ENCODE peak calls at places on chromosomes 6 and 20, in four cellular contexts. One of them, this sample, is unnamed.

GRCh38 chr6:137417411-137417810 is 76.8 kb downstream of the OLIG3 start:
- DNase-seq in mammary epithelial cell: peak; percentile 14
- DNase-seq in astrocyte of the cerebellum: no peak
- DNase-seq in PC-3: no peak
- DNase-seq in this sample: peak; percentile 9

GRCh38 chr6:45076217-45076616 is 251.9 kb upstream of the RUNX2 start:
- DNase-seq in mammary epithelial cell: no peak
- DNase-seq in astrocyte of the cerebellum: no peak
- DNase-seq in PC-3: no peak
- DNase-seq in this sample: no peak

GRCh38 chr6:129889580-129889979 is 28.5 kb upstream of the TMEM244 start:
- DNase-seq in mammary epithelial cell: peak; percentile 86
- DNase-seq in astrocyte of the cerebellum: peak; percentile 78
- DNase-seq in PC-3: peak; percentile 90
- DNase-seq in this sample: peak; percentile 87

GRCh38 chr6:1797801-1798200 is 188.1 kb downstream of the FOXC1 start:
- DNase-seq in mammary epithelial cell: peak; percentile 26
- DNase-seq in astrocyte of the cerebellum: no peak
- DNase-seq in PC-3: peak; percentile 15
- DNase-seq in this sample: peak; percentile 51

GRCh38 chr6:30508890-30509736 is 19.8 kb downstream of the HLA-E start:
- DNase-seq in mammary epithelial cell: no peak
- DNase-seq in astrocyte of the cerebellum: no peak
- DNase-seq in PC-3: peak; percentile 25
- DNase-seq in this sample: peak; percentile 26

GRCh38 chr6:129050086-129050485 is 167.1 kb downstream of the LAMA2 start:
- DNase-seq in mammary epithelial cell: peak; percentile 8
- DNase-seq in astrocyte of the cerebellum: no peak
- DNase-seq in PC-3: peak; percentile 36
- DNase-seq in this sample: peak; percentile 28

GRCh38 chr20:31962741-31963140 is 5.2 kb upstream of the XKR7 start:
- DNase-seq in mammary epithelial cell: no peak
- DNase-seq in astrocyte of the cerebellum: no peak
- DNase-seq in PC-3: no peak
- DNase-seq in this sample: no peak

GRCh38 chr6:145147559-145147958 is 587.8 kb downstream of the EPM2A start:
- DNase-seq in mammary epithelial cell: peak; percentile 58
- DNase-seq in astrocyte of the cerebellum: peak; percentile 23
- DNase-seq in PC-3: peak; percentile 7
- DNase-seq in this sample: peak; percentile 57

GRCh38 chr20:25314497-25315417 is 66.9 kb downstream of the PYGB start:
- DNase-seq in mammary epithelial cell: no peak
- DNase-seq in astrocyte of the cerebellum: no peak
- DNase-seq in PC-3: no peak
- DNase-seq in this sample: no peak

GRCh38 chr6:167699141-167700036 is 127.3 kb upstream of the AFDN start:
- DNase-seq in mammary epithelial cell: no peak
- DNase-seq in astrocyte of the cerebellum: no peak
- DNase-seq in PC-3: peak; percentile 46
- DNase-seq in this sample: peak; percentile 50

GRCh38 chr6:164025180-164025579 is 610.7 kb downstream of the QKI start:
- DNase-seq in mammary epithelial cell: no peak
- DNase-seq in astrocyte of the cerebellum: no peak
- DNase-seq in PC-3: no peak
- DNase-seq in this sample: no peak

GRCh38 chr6:2186516-2186915 is 58.9 kb downstream of the GMDS start:
- DNase-seq in mammary epithelial cell: peak; percentile 86
- DNase-seq in astrocyte of the cerebellum: no peak
- DNase-seq in PC-3: no peak
- DNase-seq in this sample: peak; percentile 36

GRCh38 chr20:63651942-63652191 is 1.4 kb downstream of the STMN3 start:
- DNase-seq in mammary epithelial cell: no peak
- DNase-seq in astrocyte of the cerebellum: no peak
- DNase-seq in PC-3: no peak
- DNase-seq in this sample: no peak

GRCh38 chr6:35148167-35148741 is 7.1 kb upstream of the TCP11 start:
- DNase-seq in mammary epithelial cell: peak; percentile 48
- DNase-seq in astrocyte of the cerebellum: no peak
- DNase-seq in PC-3: peak; percentile 84
- DNase-seq in this sample: peak; percentile 36

GRCh38 chr6:135906542-135906941 is 55.0 kb downstream of the PDE7B start:
- DNase-seq in mammary epithelial cell: peak; percentile 33
- DNase-seq in astrocyte of the cerebellum: no peak
- DNase-seq in PC-3: peak; percentile 20
- DNase-seq in this sample: peak; percentile 63

GRCh38 chr6:158387036-158387435 is 74.8 kb downstream of the TULP4 start:
- DNase-seq in mammary epithelial cell: no peak
- DNase-seq in astrocyte of the cerebellum: no peak
- DNase-seq in PC-3: no peak
- DNase-seq in this sample: no peak

GRCh38 chr6:138824482-138825134 is 28.7 kb downstream of the ECT2L start:
- DNase-seq in mammary epithelial cell: peak; percentile 52
- DNase-seq in astrocyte of the cerebellum: no peak
- DNase-seq in PC-3: no peak
- DNase-seq in this sample: peak; percentile 59

GRCh38 chr6:170344631-170345576 is 38.3 kb downstream of the FAM120B start:
- DNase-seq in mammary epithelial cell: peak; percentile 72
- DNase-seq in astrocyte of the cerebellum: peak; percentile 79
- DNase-seq in PC-3: peak; percentile 39
- DNase-seq in this sample: peak; percentile 67

GRCh38 chr6:112881027-112881426 is 533.9 kb downstream of the RFPL4B start:
- DNase-seq in mammary epithelial cell: no peak
- DNase-seq in astrocyte of the cerebellum: peak; percentile 34
- DNase-seq in PC-3: no peak
- DNase-seq in this sample: peak; percentile 8

GRCh38 chr6:108348655-108349349 is 53.9 kb downstream of the AFG1L start:
- DNase-seq in mammary epithelial cell: no peak
- DNase-seq in astrocyte of the cerebellum: no peak
- DNase-seq in PC-3: no peak
- DNase-seq in this sample: no peak

GRCh38 chr6:30554962-30555361 is 1.3 kb downstream of the GNL1 start:
- DNase-seq in mammary epithelial cell: no peak
- DNase-seq in astrocyte of the cerebellum: no peak
- DNase-seq in PC-3: no peak
- DNase-seq in this sample: no peak

GRCh38 chr6:130598021-130598989 is 228.9 kb upstream of the SMLR1 start:
- DNase-seq in mammary epithelial cell: peak; percentile 42
- DNase-seq in astrocyte of the cerebellum: peak; percentile 42
- DNase-seq in PC-3: peak; percentile 55
- DNase-seq in this sample: peak; percentile 36

GRCh38 chr6:1481326-1481725 is 92.0 kb downstream of the FOXF2 start:
- DNase-seq in mammary epithelial cell: peak; percentile 87
- DNase-seq in astrocyte of the cerebellum: peak; percentile 32
- DNase-seq in PC-3: peak; percentile 95
- DNase-seq in this sample: peak; percentile 58

GRCh38 chr6:135158397-135158796 is 22.7 kb upstream of the MYB start:
- DNase-seq in mammary epithelial cell: no peak
- DNase-seq in astrocyte of the cerebellum: no peak
- DNase-seq in PC-3: no peak
- DNase-seq in this sample: no peak

GRCh38 chr20:24473435-24473834 is 4.0 kb downstream of the SYNDIG1 start:
- DNase-seq in mammary epithelial cell: no peak
- DNase-seq in astrocyte of the cerebellum: no peak
- DNase-seq in PC-3: no peak
- DNase-seq in this sample: no peak

GRCh38 chr6:6319947-6320811 is at the start of gene F13A1:
- DNase-seq in mammary epithelial cell: no peak
- DNase-seq in astrocyte of the cerebellum: no peak
- DNase-seq in PC-3: no peak
- DNase-seq in this sample: no peak

GRCh38 chr6:25431642-25432307 is 152.6 kb downstream of the CARMIL1 start:
- DNase-seq in mammary epithelial cell: no peak
- DNase-seq in astrocyte of the cerebellum: no peak
- DNase-seq in PC-3: no peak
- DNase-seq in this sample: no peak

GRCh38 chr6:25427549-25427948 is 148.4 kb downstream of the CARMIL1 start:
- DNase-seq in mammary epithelial cell: no peak
- DNase-seq in astrocyte of the cerebellum: no peak
- DNase-seq in PC-3: no peak
- DNase-seq in this sample: no peak

GRCh38 chr6:25424303-25424702 is 145.1 kb downstream of the CARMIL1 start:
- DNase-seq in mammary epithelial cell: no peak
- DNase-seq in astrocyte of the cerebellum: no peak
- DNase-seq in PC-3: no peak
- DNase-seq in this sample: no peak

GRCh38 chr6:25423358-25423757 is 144.2 kb downstream of the CARMIL1 start:
- DNase-seq in mammary epithelial cell: no peak
- DNase-seq in astrocyte of the cerebellum: no peak
- DNase-seq in PC-3: no peak
- DNase-seq in this sample: no peak

DNA sequence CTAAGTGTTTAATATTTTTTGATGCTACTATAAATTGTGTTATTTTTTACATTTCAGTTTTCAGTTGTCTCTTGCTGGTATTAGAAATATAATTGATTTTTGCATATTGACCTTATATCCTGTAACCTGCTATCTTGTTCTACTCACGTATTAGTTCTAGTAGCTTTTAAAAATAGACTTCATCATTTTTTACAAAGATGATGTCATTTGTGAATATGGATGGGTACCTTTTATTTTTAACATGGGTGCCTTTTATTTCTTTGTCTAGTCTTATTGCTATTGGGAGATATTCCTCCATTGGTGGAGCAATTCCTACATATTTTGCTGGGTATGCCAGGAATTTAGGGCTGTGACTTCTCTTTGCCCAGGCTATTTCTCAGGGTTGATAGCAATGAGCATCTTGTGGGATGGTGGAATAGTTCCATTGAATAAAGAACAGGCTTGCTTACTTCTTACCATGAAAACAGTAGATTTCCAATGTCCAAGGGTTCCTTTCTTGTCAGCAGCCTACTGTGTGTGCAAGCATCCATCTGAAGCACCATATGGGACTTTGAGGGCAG is 149.7 kb downstream of the CARMIL1 start:
- DNase-seq in mammary epithelial cell: no peak
- DNase-seq in astrocyte of the cerebellum: no peak
- DNase-seq in PC-3: no peak
- DNase-seq in this sample: no peak
- TF ChIP-seq CTCF in mammary epithelial cell: no peak
- TF ChIP-seq CTCF in astrocyte of the cerebellum: no peak
- TF ChIP-seq CTCF in PC-3: no peak
- TF ChIP-seq CTCF in this sample: no peak

GRCh38 chr20:47441774-47442150 is 59.9 kb upstream of the NCOA3 start:
- DNase-seq in mammary epithelial cell: no peak
- DNase-seq in astrocyte of the cerebellum: no peak
- DNase-seq in PC-3: no peak
- DNase-seq in this sample: no peak
- H3K4me3 ChIP-seq in mammary epithelial cell: no peak overlapping the region
- H3K4me3 ChIP-seq in astrocyte of the cerebellum: no peak overlapping the region
- H3K4me3 ChIP-seq in PC-3: no peak overlapping the region
- H3K4me3 ChIP-seq in this sample: no peak overlapping the region

DNA sequence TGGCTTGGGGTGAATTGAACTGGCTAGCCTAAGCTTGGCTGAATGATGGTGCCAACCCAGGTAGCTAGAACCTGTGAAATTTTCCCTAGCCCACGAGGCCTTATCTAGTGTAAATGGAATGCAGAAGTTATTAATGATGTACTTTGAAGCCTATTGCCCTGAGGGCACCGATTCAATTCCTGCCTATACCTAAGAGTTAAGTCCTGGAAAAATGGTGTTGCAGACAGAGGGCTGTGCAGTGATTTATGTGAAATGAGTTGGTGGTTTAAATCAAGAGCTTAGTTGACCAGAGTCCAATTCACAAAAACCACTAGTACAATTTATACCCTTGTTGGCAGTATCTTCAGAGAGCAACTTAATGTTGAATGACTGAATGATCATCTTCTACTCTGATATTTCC is 373.8 kb upstream of the JAG1 start:
- DNase-seq in mammary epithelial cell: peak; percentile 81
- DNase-seq in astrocyte of the cerebellum: peak; percentile 28
- DNase-seq in PC-3: peak; percentile 19
- DNase-seq in this sample: peak; percentile 94
- TF ChIP-seq CTCF in mammary epithelial cell: no peak
- TF ChIP-seq CTCF in astrocyte of the cerebellum: no peak
- TF ChIP-seq CTCF in PC-3: no peak
- TF ChIP-seq CTCF in this sample: no peak

GRCh38 chr20:51862796-51863195 is 60.5 kb upstream of the SALL4 start:
- DNase-seq in mammary epithelial cell: no peak
- DNase-seq in astrocyte of the cerebellum: no peak
- DNase-seq in PC-3: no peak
- DNase-seq in this sample: no peak
- H3K4me3 ChIP-seq in mammary epithelial cell: no peak overlapping the region
- H3K4me3 ChIP-seq in astrocyte of the cerebellum: no peak overlapping the region
- H3K4me3 ChIP-seq in PC-3: no peak overlapping the region
- H3K4me3 ChIP-seq in this sample: no peak overlapping the region

DNA sequence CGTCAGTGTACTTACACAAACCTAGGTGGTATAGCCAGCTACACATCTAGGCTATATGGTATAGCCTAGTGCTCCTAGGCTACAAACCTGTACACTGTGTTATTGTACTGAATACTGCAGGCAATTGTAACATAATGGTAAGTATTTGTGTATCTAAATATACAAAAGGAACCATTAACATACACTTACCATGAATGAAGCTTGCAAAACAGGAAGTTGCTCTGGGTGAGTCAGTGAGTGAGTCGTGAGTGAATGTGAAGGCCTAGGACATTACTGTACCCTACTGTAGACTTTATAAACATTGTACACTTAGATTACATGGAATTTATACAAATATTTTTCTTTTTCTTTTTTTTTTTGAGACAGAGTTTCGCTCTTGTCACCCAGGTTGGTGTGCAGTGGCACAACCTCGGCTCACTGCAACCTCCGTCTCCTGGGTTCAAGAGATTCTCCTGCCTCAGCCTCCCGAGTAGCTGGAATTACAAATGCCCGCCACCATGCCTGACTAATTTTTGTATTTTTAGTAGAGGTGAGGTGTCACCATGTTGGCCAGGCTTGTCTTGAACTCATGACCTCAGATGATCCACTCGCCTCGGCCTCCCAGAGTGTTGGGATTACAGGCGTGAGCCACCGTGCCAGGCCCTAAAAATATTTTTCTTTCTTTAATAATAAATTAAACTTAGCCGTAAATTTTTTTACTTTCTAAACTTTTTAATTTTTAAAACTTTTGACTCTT is 15.4 kb upstream of the KIAA1755 start:
- DNase-seq in mammary epithelial cell: peak; percentile 83
- DNase-seq in astrocyte of the cerebellum: no peak
- DNase-seq in PC-3: peak; percentile 92
- DNase-seq in this sample: peak; percentile 88
- TF ChIP-seq CTCF in mammary epithelial cell: no peak
- TF ChIP-seq CTCF in astrocyte of the cerebellum: no peak
- TF ChIP-seq CTCF in PC-3: no peak
- TF ChIP-seq CTCF in this sample: no peak

DNA sequence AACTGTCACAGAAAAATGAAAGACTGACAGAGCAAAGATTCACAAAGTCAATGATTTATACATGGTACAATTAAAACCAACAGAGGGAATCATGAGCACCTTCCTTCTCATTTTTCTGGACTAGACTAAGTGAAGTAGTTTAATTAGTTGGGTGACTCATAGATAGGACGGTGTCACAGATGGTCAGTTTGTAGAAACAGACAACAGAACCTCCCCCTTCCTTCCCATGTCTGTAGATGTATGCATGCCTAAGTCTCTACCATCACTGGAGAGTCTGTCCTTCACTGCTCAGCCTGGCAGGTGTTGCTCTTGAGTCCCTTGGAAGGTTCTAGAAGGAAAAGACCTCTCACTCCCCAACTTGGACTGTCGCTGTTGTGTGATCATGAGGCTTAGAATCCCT is 75.4 kb upstream of the EEF1E1 start:
- DNase-seq in mammary epithelial cell: peak; percentile 25
- DNase-seq in astrocyte of the cerebellum: no peak
- DNase-seq in PC-3: no peak
- DNase-seq in this sample: no peak
- H3K4me3 ChIP-seq in mammary epithelial cell: no peak overlapping the region
- H3K4me3 ChIP-seq in astrocyte of the cerebellum: no peak overlapping the region
- H3K4me3 ChIP-seq in PC-3: no peak overlapping the region
- H3K4me3 ChIP-seq in this sample: no peak overlapping the region

GRCh38 chr20:36193937-36194712 is 39.6 kb downstream of the EPB41L1 start:
- DNase-seq in mammary epithelial cell: no peak
- DNase-seq in astrocyte of the cerebellum: no peak
- DNase-seq in PC-3: no peak
- DNase-seq in this sample: no peak
- TF ChIP-seq CTCF in mammary epithelial cell: no peak
- TF ChIP-seq CTCF in astrocyte of the cerebellum: no peak
- TF ChIP-seq CTCF in PC-3: no peak
- TF ChIP-seq CTCF in this sample: no peak

This sample was measured in epithelial cell of esophagus.